ENCODE peak calls at places on chromosomes 16 and 17, in seven cellular contexts. One of them, this sample, is unnamed.

GRCh38 chr17:5608696-5609095 is 24.4 kb upstream of the NLRP1 start:
- DNase-seq in stimulated activated naive CD8-positive, alpha-beta T cell treated with anti-CD3 and anti-CD28 coated beads, Interleukin-15, Interleukin-2, amounts not matched to agents 100 U/mL and 50 U/mL, for 24 hours: no peak
- DNase-seq in HFF-Myc: no peak
- DNase-seq in AG09319: no peak
- DNase-seq in dorsolateral prefrontal cortex: no peak
- DNase-seq in hypothalamus: no peak
- DNase-seq in LoVo: no peak
- DNase-seq in this sample: no peak

GRCh38 chr16:78127130-78127529 is 27.7 kb downstream of the WWOX start:
- DNase-seq in dorsolateral prefrontal cortex: no peak
- DNase-seq in LoVo: no peak
- DNase-seq in AG09319: peak; percentile 50
- DNase-seq in HFF-Myc: no peak
- DNase-seq in hypothalamus: no peak
- DNase-seq in stimulated activated naive CD8-positive, alpha-beta T cell treated with anti-CD3 and anti-CD28 coated beads, Interleukin-15, Interleukin-2, amounts not matched to agents 100 U/mL and 50 U/mL, for 24 hours: no peak
- DNase-seq in this sample: peak; percentile 28

GRCh38 chr16:10681310-10682308 is 13.1 kb downstream of the TEKT5 start:
- DNase-seq in LoVo: no peak
- DNase-seq in AG09319: no peak
- DNase-seq in dorsolateral prefrontal cortex: no peak
- DNase-seq in HFF-Myc: no peak
- DNase-seq in hypothalamus: no peak
- DNase-seq in stimulated activated naive CD8-positive, alpha-beta T cell treated with anti-CD3 and anti-CD28 coated beads, Interleukin-15, Interleukin-2, amounts not matched to agents 100 U/mL and 50 U/mL, for 24 hours: no peak
- DNase-seq in this sample: no peak

GRCh38 chr16:13829712-13830304 is 90.1 kb upstream of the ERCC4 start:
- DNase-seq in dorsolateral prefrontal cortex: no peak
- DNase-seq in AG09319: no peak
- DNase-seq in LoVo: no peak
- DNase-seq in stimulated activated naive CD8-positive, alpha-beta T cell treated with anti-CD3 and anti-CD28 coated beads, Interleukin-15, Interleukin-2, amounts not matched to agents 100 U/mL and 50 U/mL, for 24 hours: no peak
- DNase-seq in hypothalamus: no peak
- DNase-seq in HFF-Myc: no peak
- DNase-seq in this sample: no peak

GRCh38 chr16:2531371-2531695 is at the start of gene CEMP1:
- DNase-seq in HFF-Myc: no peak
- DNase-seq in hypothalamus: no peak
- DNase-seq in stimulated activated naive CD8-positive, alpha-beta T cell treated with anti-CD3 and anti-CD28 coated beads, Interleukin-15, Interleukin-2, amounts not matched to agents 100 U/mL and 50 U/mL, for 24 hours: no peak
- DNase-seq in dorsolateral prefrontal cortex: no peak
- DNase-seq in AG09319: no peak
- DNase-seq in LoVo: no peak
- DNase-seq in this sample: no peak

GRCh38 chr17:34375598-34375997 is 12.6 kb upstream of the CCL1 start:
- DNase-seq in stimulated activated naive CD8-positive, alpha-beta T cell treated with anti-CD3 and anti-CD28 coated beads, Interleukin-15, Interleukin-2, amounts not matched to agents 100 U/mL and 50 U/mL, for 24 hours: no peak
- DNase-seq in AG09319: no peak
- DNase-seq in LoVo: no peak
- DNase-seq in HFF-Myc: no peak
- DNase-seq in dorsolateral prefrontal cortex: no peak
- DNase-seq in hypothalamus: no peak
- DNase-seq in this sample: no peak

GRCh38 chr16:617855-618254 is 12.9 kb upstream of the WFIKKN1 start:
- DNase-seq in LoVo: no peak
- DNase-seq in AG09319: no peak
- DNase-seq in hypothalamus: no peak
- DNase-seq in dorsolateral prefrontal cortex: no peak
- DNase-seq in stimulated activated naive CD8-positive, alpha-beta T cell treated with anti-CD3 and anti-CD28 coated beads, Interleukin-15, Interleukin-2, amounts not matched to agents 100 U/mL and 50 U/mL, for 24 hours: no peak
- DNase-seq in HFF-Myc: no peak
- DNase-seq in this sample: no peak

GRCh38 chr16:57757326-57757786 is 21.8 kb downstream of the KATNB1 start:
- DNase-seq in stimulated activated naive CD8-positive, alpha-beta T cell treated with anti-CD3 and anti-CD28 coated beads, Interleukin-15, Interleukin-2, amounts not matched to agents 100 U/mL and 50 U/mL, for 24 hours: peak; percentile 94
- DNase-seq in AG09319: peak; percentile 51
- DNase-seq in dorsolateral prefrontal cortex: peak; percentile 88
- DNase-seq in HFF-Myc: no peak
- DNase-seq in LoVo: peak; percentile 70
- DNase-seq in hypothalamus: peak; percentile 90
- DNase-seq in this sample: no peak

GRCh38 chr16:68117884-68118283 is 32.7 kb downstream of the NFATC3 start:
- DNase-seq in HFF-Myc: no peak
- DNase-seq in LoVo: no peak
- DNase-seq in dorsolateral prefrontal cortex: no peak
- DNase-seq in AG09319: no peak
- DNase-seq in hypothalamus: no peak
- DNase-seq in stimulated activated naive CD8-positive, alpha-beta T cell treated with anti-CD3 and anti-CD28 coated beads, Interleukin-15, Interleukin-2, amounts not matched to agents 100 U/mL and 50 U/mL, for 24 hours: no peak
- DNase-seq in this sample: no peak

GRCh38 chr16:66701516-66701915 is 5.0 kb upstream of the CMTM4 start:
- DNase-seq in stimulated activated naive CD8-positive, alpha-beta T cell treated with anti-CD3 and anti-CD28 coated beads, Interleukin-15, Interleukin-2, amounts not matched to agents 100 U/mL and 50 U/mL, for 24 hours: no peak
- DNase-seq in hypothalamus: no peak
- DNase-seq in AG09319: no peak
- DNase-seq in dorsolateral prefrontal cortex: no peak
- DNase-seq in HFF-Myc: no peak
- DNase-seq in LoVo: no peak
- DNase-seq in this sample: no peak

GRCh38 chr17:54153423-54153822 is 330.7 kb downstream of the KIF2B start:
- DNase-seq in stimulated activated naive CD8-positive, alpha-beta T cell treated with anti-CD3 and anti-CD28 coated beads, Interleukin-15, Interleukin-2, amounts not matched to agents 100 U/mL and 50 U/mL, for 24 hours: no peak
- DNase-seq in hypothalamus: no peak
- DNase-seq in LoVo: no peak
- DNase-seq in HFF-Myc: no peak
- DNase-seq in dorsolateral prefrontal cortex: no peak
- DNase-seq in AG09319: no peak
- DNase-seq in this sample: no peak

GRCh38 chr16:87706278-87707000 is 59.3 kb downstream of the KLHDC4 start:
- DNase-seq in LoVo: no peak
- DNase-seq in AG09319: no peak
- DNase-seq in stimulated activated naive CD8-positive, alpha-beta T cell treated with anti-CD3 and anti-CD28 coated beads, Interleukin-15, Interleukin-2, amounts not matched to agents 100 U/mL and 50 U/mL, for 24 hours: no peak
- DNase-seq in HFF-Myc: no peak
- DNase-seq in dorsolateral prefrontal cortex: no peak
- DNase-seq in hypothalamus: no peak
- DNase-seq in this sample: no peak

GRCh38 chr16:89921699-89922476 is 1.3 kb upstream of the TUBB3 start:
- DNase-seq in dorsolateral prefrontal cortex: no peak
- DNase-seq in AG09319: peak; percentile 86
- DNase-seq in HFF-Myc: peak; percentile 82
- DNase-seq in hypothalamus: peak; percentile 18
- DNase-seq in LoVo: peak; percentile 47
- DNase-seq in stimulated activated naive CD8-positive, alpha-beta T cell treated with anti-CD3 and anti-CD28 coated beads, Interleukin-15, Interleukin-2, amounts not matched to agents 100 U/mL and 50 U/mL, for 24 hours: peak; percentile 42
- DNase-seq in this sample: peak; percentile 80

GRCh38 chr16:74071996-74072559 is 224.5 kb upstream of the PSMD7 start:
- DNase-seq in dorsolateral prefrontal cortex: no peak
- DNase-seq in HFF-Myc: peak; percentile 5
- DNase-seq in LoVo: no peak
- DNase-seq in hypothalamus: no peak
- DNase-seq in stimulated activated naive CD8-positive, alpha-beta T cell treated with anti-CD3 and anti-CD28 coated beads, Interleukin-15, Interleukin-2, amounts not matched to agents 100 U/mL and 50 U/mL, for 24 hours: no peak
- DNase-seq in AG09319: no peak
- DNase-seq in this sample: no peak

GRCh38 chr17:19800571-19800970 is 52.5 kb upstream of the ALDH3A1 start:
- DNase-seq in HFF-Myc: no peak
- DNase-seq in stimulated activated naive CD8-positive, alpha-beta T cell treated with anti-CD3 and anti-CD28 coated beads, Interleukin-15, Interleukin-2, amounts not matched to agents 100 U/mL and 50 U/mL, for 24 hours: no peak
- DNase-seq in AG09319: no peak
- DNase-seq in hypothalamus: no peak
- DNase-seq in dorsolateral prefrontal cortex: no peak
- DNase-seq in LoVo: no peak
- DNase-seq in this sample: no peak

GRCh38 chr17:27940503-27940902 is 47.3 kb upstream of the LYRM9 start:
- DNase-seq in stimulated activated naive CD8-positive, alpha-beta T cell treated with anti-CD3 and anti-CD28 coated beads, Interleukin-15, Interleukin-2, amounts not matched to agents 100 U/mL and 50 U/mL, for 24 hours: no peak
- DNase-seq in AG09319: no peak
- DNase-seq in HFF-Myc: no peak
- DNase-seq in dorsolateral prefrontal cortex: no peak
- DNase-seq in LoVo: no peak
- DNase-seq in hypothalamus: no peak
- DNase-seq in this sample: no peak

GRCh38 chr17:76446449-76447231 is 6.3 kb downstream of the UBE2O start:
- DNase-seq in LoVo: peak; percentile 53
- DNase-seq in stimulated activated naive CD8-positive, alpha-beta T cell treated with anti-CD3 and anti-CD28 coated beads, Interleukin-15, Interleukin-2, amounts not matched to agents 100 U/mL and 50 U/mL, for 24 hours: no peak
- DNase-seq in dorsolateral prefrontal cortex: no peak
- DNase-seq in HFF-Myc: peak; percentile 26
- DNase-seq in hypothalamus: no peak
- DNase-seq in AG09319: no peak
- DNase-seq in this sample: peak; percentile 53

GRCh38 chr16:68091604-68092261 is 6.6 kb downstream of the NFATC3 start:
- DNase-seq in stimulated activated naive CD8-positive, alpha-beta T cell treated with anti-CD3 and anti-CD28 coated beads, Interleukin-15, Interleukin-2, amounts not matched to agents 100 U/mL and 50 U/mL, for 24 hours: no peak
- DNase-seq in LoVo: peak; percentile 68
- DNase-seq in dorsolateral prefrontal cortex: no peak
- DNase-seq in hypothalamus: no peak
- DNase-seq in HFF-Myc: peak; percentile 75
- DNase-seq in AG09319: no peak
- DNase-seq in this sample: no peak

GRCh38 chr16:49630783-49631182 is 225.1 kb downstream of the ZNF423 start:
- DNase-seq in AG09319: no peak
- DNase-seq in LoVo: no peak
- DNase-seq in dorsolateral prefrontal cortex: no peak
- DNase-seq in stimulated activated naive CD8-positive, alpha-beta T cell treated with anti-CD3 and anti-CD28 coated beads, Interleukin-15, Interleukin-2, amounts not matched to agents 100 U/mL and 50 U/mL, for 24 hours: no peak
- DNase-seq in hypothalamus: no peak
- DNase-seq in HFF-Myc: no peak
- DNase-seq in this sample: no peak

This sample was measured in astrocyte of the cerebellum.